ENCODE peak calls at places on chromosomes 16 and 17, in five cellular contexts. G, C, J, D and Z are unnamed samples.

GRCh38 chr16:74716355-74716754 is 15.7 kb upstream of the MLKL start:
- DNase-seq in G (no peak), C (no peak), J (no peak), D (no peak), Z (no peak)

GRCh38 chr16:30715777-30716445 is 16.9 kb downstream of the SRCAP start:
- DNase-seq in G (no peak), C (peak; percentile 27), J (no peak), D (peak; percentile 51), Z (peak; percentile 75)

GRCh38 chr17:55161935-55162555 is 102.7 kb upstream of the HLF start:
- DNase-seq in G (peak; percentile 53), C (peak; percentile 56), J (no peak), D (no peak), Z (no peak)

GRCh38 chr17:83122834-83123233 is 43.4 kb downstream of the METRNL start:
- DNase-seq in G (no peak), C (peak; percentile 36), J (peak; percentile 64), D (no peak), Z (no peak)

GRCh38 chr17:17784599-17785264 is 52.1 kb downstream of the SREBF1 start:
- DNase-seq in G (no peak), C (peak; percentile 71), J (no peak), D (no peak), Z (no peak)

GRCh38 chr17:76953926-76954325 is 85.7 kb downstream of the MGAT5B start:
- DNase-seq in G (no peak), C (no peak), J (no peak), D (no peak), Z (no peak)

GRCh38 chr17:48728232-48729231 is at the start of gene HOXB13:
- DNase-seq in G (peak; percentile 36), C (peak; percentile 88), J (no peak), D (no peak), Z (peak; percentile 43)

GRCh38 chr16:78113258-78113657 is 13.8 kb downstream of the WWOX start:
- DNase-seq in G (no peak), C (no peak), J (no peak), D (no peak), Z (no peak)

GRCh38 chr17:80101946-80102706 is 745 bp downstream of the GAA start:
- DNase-seq in G (peak; percentile 35), C (no peak), J (no peak), D (peak; percentile 6), Z (no peak)

GRCh38 chr16:20114356-20114755 is 40.7 kb upstream of the GPR139 start:
- DNase-seq in G (no peak), C (peak; percentile 65), J (no peak), D (no peak), Z (no peak)

GRCh38 chr16:74606521-74607309 is at the start of gene GLG1:
- DNase-seq in G (peak; percentile 94), C (peak; percentile 91), J (peak; percentile 96), D (peak; percentile 91), Z (peak; percentile 92)

GRCh38 chr17:81870155-81870977 is 771 bp downstream of the ARHGDIA start:
- DNase-seq in G (peak; percentile 48), C (peak; percentile 69), J (no peak), D (peak; percentile 47), Z (peak; percentile 50)

GRCh38 chr17:79960788-79961522 is 74.7 kb downstream of the TBC1D16 start:
- DNase-seq in G (peak; percentile 85), C (peak; percentile 33), J (no peak), D (no peak), Z (no peak)

GRCh38 chr16:47965439-47965838 is 190.4 kb downstream of the ABCC12 start:
- DNase-seq in G (no peak), C (no peak), J (no peak), D (no peak), Z (no peak)

GRCh38 chr16:11432856-11433395 is 87.7 kb downstream of the RMI2 start:
- DNase-seq in G (no peak), C (no peak), J (no peak), D (no peak), Z (no peak)

GRCh38 chr16:7938175-7938574 is 605.5 kb downstream of the RBFOX1 start:
- DNase-seq in G (no peak), C (no peak), J (no peak), D (no peak), Z (no peak)

GRCh38 chr17:48177816-48178215 is 70.2 kb downstream of the SNX11 start:
- DNase-seq in G (no peak), C (no peak), J (no peak), D (no peak), Z (no peak)

GRCh38 chr17:77153487-77153886 is 12.7 kb downstream of the SEC14L1 start:
- DNase-seq in G (no peak), C (no peak), J (no peak), D (no peak), Z (no peak)

GRCh38 chr17:63445571-63446217 is 412 bp downstream of the CYB561 start:
- DNase-seq in G (peak; percentile 63), C (peak; percentile 76), J (no peak), D (peak; percentile 81), Z (peak; percentile 46)

GRCh38 chr16:47574091-47575054 is 113.2 kb downstream of the PHKB start:
- DNase-seq in G (no peak), C (no peak), J (no peak), D (peak; percentile 39), Z (no peak)

GRCh38 chr16:78503501-78504110 is 404.2 kb downstream of the WWOX start:
- DNase-seq in G (peak; percentile 20), C (peak; percentile 62), J (no peak), D (peak; percentile 44), Z (no peak)

GRCh38 chr17:61492759-61493526 is 40.7 kb downstream of the TBX4 start:
- DNase-seq in G (no peak), C (no peak), J (peak; percentile 77), D (no peak), Z (no peak)

GRCh38 chr16:88328313-88328660 is 54.5 kb upstream of the ZNF469 start:
- DNase-seq in G (no peak), C (no peak), J (no peak), D (no peak), Z (no peak)

GRCh38 chr17:44382917-44383316 is 6.5 kb downstream of the ITGA2B start:
- DNase-seq in G (no peak), C (no peak), J (no peak), D (no peak), Z (no peak)

GRCh38 chr16:3188925-3189825 is 1.2 kb downstream of the OR1F1 start:
- DNase-seq in G (peak; percentile 51), C (peak; percentile 91), J (no peak), D (peak; percentile 44), Z (no peak)

GRCh38 chr17:51641999-51642398 is 381.7 kb downstream of the UTP18 start:
- DNase-seq in G (no peak), C (no peak), J (no peak), D (no peak), Z (no peak)

GRCh38 chr17:11205656-11206055 is 35.4 kb upstream of the SHISA6 start:
- DNase-seq in G (no peak), C (no peak), J (no peak), D (no peak), Z (no peak)

GRCh38 chr17:50426814-50427787 is 1.1 kb downstream of the ACSF2 start:
- DNase-seq in G (peak; percentile 45), C (peak; percentile 84), J (no peak), D (no peak), Z (no peak)

GRCh38 chr17:50114401-50114800 is 15.6 kb downstream of the SAMD14 start:
- DNase-seq in G (no peak), C (no peak), J (no peak), D (no peak), Z (no peak)

GRCh38 chr16:74448990-74449389 is 27.7 kb upstream of the CLEC18B start:
- DNase-seq in G (peak; percentile 84), C (peak; percentile 73), J (peak; percentile 85), D (no peak), Z (no peak)

GRCh38 chr17:28948873-28949184 is 2.5 kb downstream of the PHF12 start:
- DNase-seq in G (no peak), C (no peak), J (no peak), D (no peak), Z (no peak)

GRCh38 chr17:17361543-17362511 is 58.7 kb downstream of the NT5M start:
- DNase-seq in G (no peak), C (no peak), J (peak; percentile 66), D (no peak), Z (no peak)

GRCh38 chr17:3773511-3773910 is 27.5 kb downstream of the ITGAE start:
- DNase-seq in G (no peak), C (peak; percentile 46), J (no peak), D (no peak), Z (no peak)

GRCh38 chr16:8200839-8201238 is 389.5 kb downstream of the TMEM114 start:
- DNase-seq in G (no peak), C (no peak), J (no peak), D (no peak), Z (no peak)

GRCh38 chr17:4998027-4998665 is 396 bp downstream of the KIF1C start:
- DNase-seq in G (peak; percentile 28), C (peak; percentile 33), J (peak; percentile 77), D (no peak), Z (no peak)

GRCh38 chr17:40547079-40547784 is 18.0 kb downstream of the CCR7 start:
- DNase-seq in G (no peak), C (no peak), J (peak; percentile 53), D (peak; percentile 75), Z (peak; percentile 68)

GRCh38 chr16:21703156-21703555 is 39.4 kb downstream of the OTOA start:
- DNase-seq in G (no peak), C (no peak), J (no peak), D (no peak), Z (no peak)

GRCh38 chr17:7083592-7083991 is 3.5 kb upstream of the CLEC10A start:
- DNase-seq in G (peak; percentile 59), C (no peak), J (peak; percentile 33), D (no peak), Z (no peak)

GRCh38 chr17:17179371-17179827 is 26.7 kb downstream of the PLD6 start:
- DNase-seq in G (no peak), C (no peak), J (no peak), D (peak; percentile 62), Z (no peak)

DNA sequence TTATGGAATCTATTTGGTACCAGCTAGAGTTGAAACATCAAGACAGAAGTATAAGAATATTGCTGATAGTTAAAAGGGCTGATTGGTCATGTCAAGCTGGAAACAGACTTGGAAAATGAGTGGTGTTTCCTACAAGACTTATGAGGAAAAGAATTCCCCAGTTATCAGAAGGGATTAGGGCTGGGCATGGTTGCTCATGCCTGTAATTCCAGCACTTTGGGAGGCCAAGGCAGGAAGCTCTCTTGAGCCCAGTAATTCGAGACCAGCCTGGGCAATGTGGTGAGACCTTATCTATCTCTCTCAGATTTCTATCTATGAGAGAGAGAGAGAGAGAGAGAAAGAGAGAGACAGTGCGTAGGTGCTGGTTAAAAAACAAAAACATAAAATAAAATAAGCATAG is 139.5 kb upstream of the PMFBP1 start:
- DNase-seq in G (no peak), C (no peak), J (no peak), D (no peak), Z (no peak)
- H3K9me3 ChIP-seq in G (no peaks in the 10 kb centered on the region), C (peaks cover 3% of the 10 kb centered on the region), J (peaks cover 12% of the 10 kb centered on the region), D (no peaks in the 10 kb centered on the region), Z (no peaks in the 10 kb centered on the region)

GRCh38 chr17:22305356-22306071 is 613.2 kb downstream of the KCNJ18 start:
- DNase-seq in G (no peak), C (no peak), J (no peak), D (no peak), Z (no peak)
- H3K9me3 ChIP-seq in G (peaks cover 4% of the 10 kb centered on the region), C (peaks cover 4% of the 10 kb centered on the region), J (no peaks in the 10 kb centered on the region), D (no peaks in the 10 kb centered on the region), Z (no peaks in the 10 kb centered on the region)

GRCh38 chr16:72419638-72420037 is 247.7 kb upstream of the PMFBP1 start:
- DNase-seq in G (no peak), C (no peak), J (no peak), D (no peak), Z (no peak)
- H3K9me3 ChIP-seq in G (no peaks in the 10 kb centered on the region), C (peaks cover 27% of the 10 kb centered on the region), J (peaks cover 8% of the 10 kb centered on the region), D (no peaks in the 10 kb centered on the region), Z (no peaks in the 10 kb centered on the region)

GRCh38 chr17:22266231-22266630 is 573.9 kb downstream of the KCNJ18 start:
- DNase-seq in G (no peak), C (no peak), J (no peak), D (no peak), Z (no peak)
- H3K9me3 ChIP-seq in G (peaks cover 3% of the 10 kb centered on the region), C (no peaks in the 10 kb centered on the region), J (no peaks in the 10 kb centered on the region), D (no peaks in the 10 kb centered on the region), Z (no peaks in the 10 kb centered on the region)